ENCODE peak calls at places on chromosomes 3 and 15, in eight cellular contexts. A, M, D, K, J, Q, P and L are unnamed samples.

GRCh38 chr3:42161050-42161935 is 70.1 kb downstream of the TRAK1 start:
- DNase-seq in A (peak; percentile 32), M (no peak), D (no peak), K (peak; percentile 40), J (no peak), Q (no peak), P (no peak), L (no peak)

GRCh38 chr3:182259579-182259978 is 533.7 kb upstream of the ATP11B start:
- DNase-seq in A (peak; percentile 40), M (no peak), D (no peak), K (peak; percentile 47), J (no peak), Q (no peak), P (peak; percentile 40), L (no peak)

GRCh38 chr3:10933958-10934481 is 58.5 kb upstream of the SLC6A1 start:
- DNase-seq in A (no peak), M (no peak), D (no peak), K (no peak), J (peak; percentile 45), Q (no peak), P (no peak), L (no peak)

GRCh38 chr3:122514123-122515019 is at the start of gene KPNA1:
- DNase-seq in A (peak; percentile 93), M (peak; percentile 60), D (peak; percentile 91), K (peak; percentile 90), J (peak; percentile 91), Q (peak; percentile 59), P (peak; percentile 93), L (peak; percentile 94)

GRCh38 chr3:155086041-155086440 is 5.9 kb downstream of the MME start:
- DNase-seq in A (no peak), M (no peak), D (no peak), K (no peak), J (no peak), Q (no peak), P (no peak), L (no peak)

GRCh38 chr3:107976204-107976775 is 114.5 kb downstream of the CD47 start:
- DNase-seq in A (no peak), M (no peak), D (no peak), K (no peak), J (no peak), Q (no peak), P (no peak), L (no peak)

GRCh38 chr15:70526221-70526973 is 237.0 kb downstream of the UACA start:
- DNase-seq in A (no peak), M (no peak), D (peak; percentile 20), K (peak; percentile 14), J (no peak), Q (peak; percentile 70), P (no peak), L (no peak)

GRCh38 chr3:42019144-42019952 is 57.4 kb upstream of the ULK4 start:
- DNase-seq in A (no peak), M (no peak), D (no peak), K (peak; percentile 33), J (no peak), Q (no peak), P (no peak), L (no peak)

GRCh38 chr3:184568918-184569829 is 7.6 kb downstream of the EPHB3 start:
- DNase-seq in A (peak; percentile 88), M (no peak), D (peak; percentile 40), K (peak; percentile 33), J (peak; percentile 76), Q (peak; percentile 93), P (peak; percentile 84), L (peak; percentile 73)

GRCh38 chr3:55576621-55577020 is 89.5 kb upstream of the WNT5A start:
- DNase-seq in A (no peak), M (no peak), D (no peak), K (no peak), J (no peak), Q (no peak), P (no peak), L (no peak)

GRCh38 chr3:57151021-57151449 is 14.1 kb downstream of the IL17RD start:
- DNase-seq in A (no peak), M (no peak), D (no peak), K (no peak), J (no peak), Q (no peak), P (no peak), L (no peak)

GRCh38 chr3:186107148-186108105 is 1.5 kb downstream of the ETV5 start:
- DNase-seq in A (peak; percentile 90), M (no peak), D (peak; percentile 70), K (peak; percentile 58), J (peak; percentile 70), Q (peak; percentile 54), P (peak; percentile 78), L (peak; percentile 66)

GRCh38 chr3:46899151-46900006 is 21.9 kb downstream of the PTH1R start:
- DNase-seq in A (no peak), M (no peak), D (no peak), K (no peak), J (peak; percentile 38), Q (no peak), P (peak; percentile 36), L (no peak)

GRCh38 chr15:73930790-73931281 is 4.6 kb downstream of the LOXL1 start:
- DNase-seq in A (no peak), M (no peak), D (no peak), K (no peak), J (peak; percentile 26), Q (peak; percentile 60), P (peak; percentile 61), L (no peak)

GRCh38 chr15:80849308-80849707 is 70.1 kb downstream of the CEMIP start:
- DNase-seq in A (no peak), M (no peak), D (no peak), K (peak; percentile 95), J (peak; percentile 73), Q (peak; percentile 61), P (no peak), L (no peak)

GRCh38 chr3:72820405-72820804 is 27.8 kb downstream of the SHQ1 start:
- DNase-seq in A (no peak), M (no peak), D (no peak), K (peak; percentile 38), J (no peak), Q (no peak), P (no peak), L (no peak)

GRCh38 chr3:10988991-10989484 is 3.5 kb upstream of the SLC6A1 start:
- DNase-seq in A (no peak), M (no peak), D (no peak), K (no peak), J (no peak), Q (no peak), P (no peak), L (no peak)

GRCh38 chr15:58779554-58779953 is 8.5 kb downstream of the MINDY2 start:
- DNase-seq in A (no peak), M (no peak), D (no peak), K (no peak), J (no peak), Q (no peak), P (no peak), L (no peak)

GRCh38 chr3:194773216-194773615 is 87.5 kb downstream of the FAM43A start:
- DNase-seq in A (no peak), M (no peak), D (no peak), K (peak; percentile 47), J (no peak), Q (no peak), P (peak; percentile 60), L (no peak)

GRCh38 chr3:155846119-155846518 is 8.1 kb downstream of the SLC33A1 start:
- DNase-seq in A (no peak), M (no peak), D (no peak), K (no peak), J (no peak), Q (no peak), P (no peak), L (no peak)

GRCh38 chr3:195892355-195893120 is 15.8 kb downstream of the TNK2 start:
- DNase-seq in A (peak; percentile 76), M (no peak), D (no peak), K (peak; percentile 66), J (no peak), Q (no peak), P (peak; percentile 73), L (peak; percentile 68)